ENCODE peak calls at places on chromosomes 11 and 22, in four cellular contexts. U is stimulated activated CD4-positive, alpha-beta T cell treated with anti-CD3 and anti-CD28 coated beads, Interleukin-4, amount 100 ng/mL, for 48 hours; V is M059J; C is LHCN-M2. X is an unnamed sample.

GRCh38 chr11:60991457-60991856 is 20.0 kb downstream of the CD6 start:
- DNase-seq in C (no peak), V (no peak), U (no peak), X (no peak)

GRCh38 chr11:1705121-1706052 is 8.4 kb downstream of the KRTAP5-6 start:
- DNase-seq in C (peak), U (no peak), V (peak), X (peak)

GRCh38 chr11:48272551-48273080 is 9.0 kb downstream of the OR4X1 start:
- DNase-seq in V (no peak), C (no peak), U (no peak), X (no peak)

GRCh38 chr11:19953342-19953741 is 206.9 kb downstream of the DBX1 start:
- DNase-seq in V (peak), C (peak), U (no peak), X (peak)

GRCh38 chr11:69520186-69520585 is 38.7 kb downstream of the LINC01488 start:
- DNase-seq in C (no peak), U (no peak), V (no peak), X (no peak)

GRCh38 chr11:130897262-130898182 is 18.8 kb downstream of the SNX19 start:
- DNase-seq in C (peak), V (peak), U (no peak), X (peak)

GRCh38 chr22:17954200-17954859 is 70.0 kb downstream of the MICAL3 start:
- DNase-seq in C (no peak), V (no peak), U (no peak), X (no peak)

GRCh38 chr11:81585534-81585933 is 1148.1 kb downstream of the FAM181B start:
- DNase-seq in C (no peak), U (no peak), V (no peak), X (no peak)

GRCh38 chr22:28821452-28821851 is 21.1 kb upstream of the XBP1 start:
- DNase-seq in V (no peak), C (no peak), U (no peak), X (no peak)

GRCh38 chr11:119616586-119617342 is 112.2 kb downstream of the NECTIN1 start:
- DNase-seq in C (no peak), V (no peak), U (no peak), X (no peak)

GRCh38 chr11:111417011-111417765 is 38.1 kb upstream of the POU2AF1 start:
- DNase-seq in C (no peak), V (no peak), U (no peak), X (no peak)

GRCh38 chr11:2530131-2530854 is 85.5 kb downstream of the KCNQ1 start:
- DNase-seq in U (no peak), V (no peak), C (no peak), X (no peak)

GRCh38 chr11:70220136-70220535 is 17.0 kb downstream of the FADD start:
- DNase-seq in C (no peak), V (no peak), U (no peak), X (no peak)

GRCh38 chr11:96635655-96636054 is 245.8 kb downstream of the JRKL start:
- DNase-seq in V (no peak), C (no peak), U (no peak), X (no peak)

GRCh38 chr11:82523141-82523540 is 210.5 kb downstream of the FAM181B start:
- DNase-seq in V (no peak), C (no peak), U (no peak), X (no peak)

GRCh38 chr11:57566035-57566504 is 1.4 kb downstream of the UBE2L6 start:
- DNase-seq in V (peak), U (no peak), C (peak), X (peak)